ENCODE peak calls at places on chromosomes 5 and 9, in six cellular contexts. H is body of pancreas; E is effector memory CD4-positive, alpha-beta T cell; F is NCI-H345; M is EL; W is stimulated activated CD8-positive, alpha-beta memory T cell treated with anti-CD3 and anti-CD28 coated beads, Interleukin-4, amount 100 ng/mL, for 48 hours. I is an unnamed sample.

GRCh38 chr9:129042016-129042415 is 5.6 kb downstream of the MIGA2 start:
- DNase-seq in H (no peak), E (no peak), F (no peak), M (no peak), W (no peak), I (no peak)

GRCh38 chr5:117054808-117055398 is 480.3 kb upstream of the SEMA6A start:
- DNase-seq in H (no peak), E (no peak), F (no peak), M (no peak), W (no peak), I (no peak)

GRCh38 chr9:19020886-19021285 is 12.1 kb downstream of the SAXO1 start:
- DNase-seq in H (no peak), E (no peak), F (no peak), M (no peak), W (no peak), I (no peak)

GRCh38 chr5:79285833-79286232 is 49.9 kb downstream of the JMY start:
- DNase-seq in H (no peak), E (no peak), F (no peak), M (no peak), W (no peak), I (no peak)

GRCh38 chr5:32733582-32734340 is 22.6 kb downstream of the NPR3 start:
- DNase-seq in H (no peak), E (no peak), F (no peak), M (no peak), W (no peak), I (no peak)

GRCh38 chr5:66963559-66963971 is 233.0 kb downstream of the CD180 start:
- DNase-seq in H (no peak), E (no peak), F (no peak), M (peak), W (no peak), I (no peak)

GRCh38 chr5:56339732-56340131 is 106.6 kb upstream of the ANKRD55 start:
- DNase-seq in H (no peak), E (no peak), F (no peak), M (peak), W (no peak), I (no peak)

GRCh38 chr9:20524776-20525175 is 97.5 kb downstream of the MLLT3 start:
- DNase-seq in H (no peak), E (no peak), F (no peak), M (peak), W (no peak), I (no peak)

GRCh38 chr5:123700624-123701023 is 188.6 kb downstream of the CSNK1G3 start:
- DNase-seq in H (no peak), E (no peak), F (no peak), M (peak), W (no peak), I (no peak)

GRCh38 chr9:69400470-69400869 is 75.5 kb downstream of the ENTREP1 start:
- DNase-seq in H (no peak), E (no peak), F (no peak), M (no peak), W (no peak), I (no peak)

GRCh38 chr5:157502143-157502647 is 42.2 kb downstream of the NIPAL4 start:
- DNase-seq in H (no peak), E (no peak), F (no peak), M (no peak), W (no peak), I (no peak)

GRCh38 chr5:147403659-147404640 is 105.9 kb downstream of the DPYSL3 start:
- DNase-seq in H (no peak), E (no peak), F (no peak), M (peak), W (no peak), I (no peak)

GRCh38 chr5:113806823-113807222 is 293.3 kb downstream of the YTHDC2 start:
- DNase-seq in H (no peak), E (no peak), F (no peak), M (peak), W (no peak), I (no peak)

GRCh38 chr5:91266184-91266705 is 116.9 kb downstream of the ARRDC3 start:
- DNase-seq in H (no peak), E (no peak), F (no peak), M (peak), W (no peak), I (no peak)

GRCh38 chr5:43190755-43191603 is 1.0 kb upstream of the NIM1K start:
- DNase-seq in H (no peak), E (no peak), F (no peak), M (peak), W (no peak), I (no peak)

GRCh38 chr5:178339272-178339671 is 106.7 kb upstream of the PHYKPL start:
- DNase-seq in H (no peak), E (no peak), F (no peak), M (no peak), W (no peak), I (no peak)

GRCh38 chr9:13351768-13352386 is 72.4 kb upstream of the MPDZ start:
- DNase-seq in H (no peak), E (no peak), F (peak), M (peak), W (no peak), I (no peak)

GRCh38 chr9:134229466-134230091 is 65.2 kb upstream of the RNU6ATAC start:
- DNase-seq in H (no peak), E (no peak), F (no peak), M (no peak), W (no peak), I (no peak)

GRCh38 chr5:107296572-107296971 is 374.2 kb downstream of the EFNA5 start:
- DNase-seq in H (no peak), E (no peak), F (no peak), M (no peak), W (no peak), I (no peak)

GRCh38 chr5:180803181-180804128 is 849 bp upstream of the MGAT1 start:
- DNase-seq in H (no peak), E (peak), F (no peak), M (peak), W (peak), I (peak)

GRCh38 chr9:19788614-19789271 is at the start of gene SLC24A2:
- DNase-seq in H (no peak), E (no peak), F (peak), M (no peak), W (no peak), I (no peak)

GRCh38 chr5:418681-419121 is 24.3 kb upstream of the EXOC3 start:
- DNase-seq in H (no peak), E (no peak), F (peak), M (peak), W (no peak), I (no peak)

GRCh38 chr5:43290726-43291125 is 22.5 kb downstream of the HMGCS1 start:
- DNase-seq in H (no peak), E (no peak), F (no peak), M (no peak), W (no peak), I (no peak)

GRCh38 chr9:15786616-15787015 is 233.8 kb downstream of the CCDC171 start:
- DNase-seq in H (no peak), E (no peak), F (no peak), M (no peak), W (no peak), I (no peak)

GRCh38 chr9:121827251-121827967 is 176.0 kb downstream of the DAB2IP start:
- DNase-seq in H (no peak), E (no peak), F (no peak), M (no peak), W (peak), I (no peak)

GRCh38 chr5:149141957-149142851 is 911 bp downstream of the ABLIM3 start:
- DNase-seq in H (no peak), E (no peak), F (peak), M (peak), W (no peak), I (no peak)

GRCh38 chr5:144060598-144060997 is 109.9 kb downstream of the YIPF5 start:
- DNase-seq in H (no peak), E (no peak), F (no peak), M (peak), W (no peak), I (no peak)

GRCh38 chr5:136811551-136811950 is 446.2 kb upstream of the TRPC7 start:
- DNase-seq in H (no peak), E (no peak), F (no peak), M (peak), W (no peak), I (no peak)

GRCh38 chr9:121618504-121618903 is 32.9 kb upstream of the DAB2IP start:
- DNase-seq in H (no peak), E (no peak), F (no peak), M (no peak), W (no peak), I (no peak)

GRCh38 chr9:77488439-77489126 is 159.5 kb downstream of the GNA14 start:
- DNase-seq in H (no peak), E (no peak), F (no peak), M (peak), W (no peak), I (no peak)

GRCh38 chr9:20526500-20527319 is 95.6 kb downstream of the MLLT3 start:
- DNase-seq in H (no peak), E (no peak), F (no peak), M (peak), W (no peak), I (no peak)

GRCh38 chr5:73792687-73793320 is 166.8 kb downstream of the ARHGEF28 start:
- DNase-seq in H (peak), E (peak), F (peak), M (peak), W (peak), I (peak)

GRCh38 chr5:10760976-10761841 is at the start of gene DAP:
- DNase-seq in H (peak), E (peak), F (peak), M (peak), W (peak), I (peak)

GRCh38 chr9:36897476-36897875 is 136.6 kb downstream of the PAX5 start:
- DNase-seq in H (no peak), E (no peak), F (no peak), M (no peak), W (no peak), I (no peak)

GRCh38 chr9:82799300-82799699 is 263.6 kb downstream of the RASEF start:
- DNase-seq in H (no peak), E (no peak), F (no peak), M (no peak), W (no peak), I (no peak)

GRCh38 chr9:96217358-96217755 is 84.6 kb downstream of the HSD17B3 start:
- DNase-seq in H (peak), E (no peak), F (no peak), M (no peak), W (no peak), I (no peak)

GRCh38 chr5:79255786-79256557 is 20.0 kb downstream of the JMY start:
- DNase-seq in H (peak), E (no peak), F (peak), M (peak), W (peak), I (no peak)